ENCODE peak calls at places on chromosomes 4 and X, in five cellular contexts. V is stimulated activated CD8-positive, alpha-beta memory T cell treated with anti-CD3 and anti-CD28 coated beads, Interleukin-15, amount 100 ng/mL, for 48 hours; M is Kasumi-1; Z is pulmonary artery endothelial cell; E is activated naive CD4-positive, alpha-beta T cell treated with anti-CD3 and anti-CD28 coated beads for 36 hours. T is an unnamed sample.

GRCh38 chr4:152325831-152326230 is 210.1 kb downstream of the FBXW7 start:
- DNase-seq in V (no peak), E (no peak), M (no peak), Z (no peak), T (no peak)

GRCh38 chr4:107279729-107280128 is 243.6 kb upstream of the DKK2 start:
- DNase-seq in M (no peak), E (no peak), Z (no peak), V (no peak), T (no peak)

GRCh38 chrX:154540897-154541535 is 5.6 kb downstream of the G6PD start:
- DNase-seq in V (no peak), Z (no peak), M (no peak), E (no peak), T (no peak)

GRCh38 chr4:80360900-80361299 is 25.4 kb downstream of the CFAP299 start:
- DNase-seq in M (no peak), E (no peak), Z (no peak), V (no peak), T (no peak)

GRCh38 chr4:137455647-137456321 is 76.5 kb downstream of the PCDH18 start:
- DNase-seq in Z (no peak), V (no peak), E (no peak), M (no peak), T (no peak)

GRCh38 chr4:14906805-14907204 is 95.5 kb upstream of the CPEB2 start:
- DNase-seq in M (peak; percentile 46), V (no peak), Z (no peak), E (no peak), T (peak; percentile 77)

GRCh38 chr4:185033072-185033471 is 14.8 kb downstream of the HELT start:
- DNase-seq in V (no peak), E (no peak), Z (no peak), M (no peak), T (no peak)

GRCh38 chr4:82425478-82425877 is 4.8 kb downstream of the HNRNPDL start:
- DNase-seq in M (no peak), V (no peak), Z (no peak), E (no peak), T (no peak)

GRCh38 chrX:80335062-80335830 is 85.0 kb upstream of the TENT5D start:
- DNase-seq in E (peak; percentile 5), Z (no peak), M (no peak), V (no peak), T (no peak)

GRCh38 chr4:98430708-98431403 is 169.7 kb downstream of the RAP1GDS1 start:
- DNase-seq in V (no peak), M (no peak), Z (no peak), E (no peak), T (no peak)

GRCh38 chrX:16786791-16787735 is 797 bp downstream of the TXLNG start:
- DNase-seq in E (peak; percentile 23), Z (no peak), M (no peak), V (peak; percentile 46), T (peak; percentile 54)

GRCh38 chr4:5927747-5928146 is 34.9 kb upstream of the CRMP1 start:
- DNase-seq in Z (no peak), E (no peak), V (no peak), M (no peak), T (no peak)

GRCh38 chrX:137195991-137196390 is 162.2 kb upstream of the GPR101 start:
- DNase-seq in M (no peak), E (no peak), Z (no peak), V (no peak), T (no peak)

T was measured in NB4.